ENCODE peak calls at places on chromosomes 12 and 14, in ten cellular contexts. J is fibroblast of mammary gland; P is WTC11; V is CD8-positive, alpha-beta T cell; L is IMR-90; G is psoas muscle; O is adrenal gland; Z is tibial artery; I is GM20000; X is lung. M is an unnamed sample.

GRCh38 chr14:60515696-60516284 is 6.8 kb downstream of the SIX6 start:
- DNase-seq in J (no peak), P (peak), V (no peak), L (no peak), G (peak), O (no peak), Z (no peak), I (no peak), X (no peak), M (no peak)

GRCh38 chr14:90331497-90332270 is at the start of gene NRDE2:
- DNase-seq in J (peak), P (peak), V (peak), L (peak), G (peak), O (peak), Z (peak), I (peak), X (peak), M (peak)

GRCh38 chr14:38238881-38239280 is 17.0 kb downstream of the CLEC14A start:
- DNase-seq in J (peak), P (no peak), V (no peak), L (no peak), G (no peak), O (no peak), Z (no peak), I (no peak), X (no peak), M (no peak)

GRCh38 chr14:22882529-22883190 is 362 bp upstream of the REM2 start:
- DNase-seq in J (peak), P (peak), V (peak), L (peak), G (no peak), O (no peak), Z (no peak), I (peak), X (peak), M (peak)

GRCh38 chr12:101995684-101996083 is 66.1 kb downstream of the WASHC3 start:
- DNase-seq in J (no peak), P (no peak), V (no peak), L (no peak), G (no peak), O (no peak), Z (no peak), I (no peak), X (no peak), M (no peak)

GRCh38 chr14:22536853-22537338 is 52.1 kb downstream of the DAD1 start:
- DNase-seq in J (peak), P (no peak), V (peak), L (peak), G (peak), O (peak), Z (peak), I (peak), X (peak), M (peak)

GRCh38 chr14:99137913-99138571 is 134.0 kb downstream of the BCL11B start:
- DNase-seq in J (no peak), P (no peak), V (no peak), L (no peak), G (no peak), O (no peak), Z (peak), I (no peak), X (no peak), M (no peak)

GRCh38 chr12:54251667-54252284 is 28.1 kb downstream of the CBX5 start:
- DNase-seq in J (peak), P (no peak), V (no peak), L (peak), G (no peak), O (no peak), Z (no peak), I (peak), X (no peak), M (peak)

GRCh38 chr12:12719496-12719895 is 2.3 kb downstream of the CDKN1B start:
- DNase-seq in J (peak), P (no peak), V (no peak), L (no peak), G (no peak), O (no peak), Z (no peak), I (peak), X (no peak), M (no peak)

GRCh38 chr12:75323663-75324062 is 6.5 kb downstream of the CAPS2 start:
- DNase-seq in J (peak), P (no peak), V (no peak), L (no peak), G (no peak), O (no peak), Z (no peak), I (no peak), X (no peak), M (no peak)

GRCh38 chr14:35558680-35559079 is 24.7 kb downstream of the INSM2 start:
- DNase-seq in J (no peak), P (no peak), V (no peak), L (no peak), G (no peak), O (no peak), Z (no peak), I (no peak), X (no peak), M (no peak)

GRCh38 chr14:33404054-33404453 is 465.4 kb downstream of the NPAS3 start:
- DNase-seq in J (peak), P (no peak), V (no peak), L (peak), G (no peak), O (no peak), Z (no peak), I (no peak), X (no peak), M (peak)

GRCh38 chr14:61607570-61608244 is 87.6 kb upstream of the HIF1A start:
- DNase-seq in J (no peak), P (no peak), V (peak), L (no peak), G (no peak), O (no peak), Z (no peak), I (no peak), X (no peak), M (no peak)

GRCh38 chr14:100015251-100015655 is 50.0 kb upstream of the EVL start:
- DNase-seq in J (no peak), P (no peak), V (no peak), L (peak), G (no peak), O (no peak), Z (no peak), I (peak), X (no peak), M (no peak)

GRCh38 chr12:109098142-109098652 is 800 bp downstream of the UNG start:
- DNase-seq in J (peak), P (no peak), V (peak), L (peak), G (peak), O (peak), Z (peak), I (no peak), X (peak), M (peak)

GRCh38 chr14:67269338-67270060 is 28.3 kb downstream of the PALS1 start:
- DNase-seq in J (peak), P (no peak), V (no peak), L (peak), G (no peak), O (no peak), Z (no peak), I (no peak), X (no peak), M (no peak)

GRCh38 chr14:78356406-78356805 is 186.2 kb downstream of the NRXN3 start:
- DNase-seq in J (no peak), P (peak), V (no peak), L (no peak), G (no peak), O (no peak), Z (no peak), I (no peak), X (no peak), M (no peak)

GRCh38 chr12:44003721-44004120 is 167.8 kb downstream of the TMEM117 start:
- DNase-seq in J (no peak), P (no peak), V (no peak), L (no peak), G (no peak), O (no peak), Z (no peak), I (no peak), X (no peak), M (no peak)

GRCh38 chr12:7989827-7990491 is 42.6 kb upstream of the FOXJ2 start:
- DNase-seq in J (no peak), P (no peak), V (peak), L (peak), G (peak), O (peak), Z (peak), I (peak), X (peak), M (no peak)

GRCh38 chr12:46724020-46724419 is 101.8 kb downstream of the SLC38A4 start:
- DNase-seq in J (no peak), P (no peak), V (no peak), L (no peak), G (no peak), O (no peak), Z (no peak), I (no peak), X (no peak), M (no peak)

DNA sequence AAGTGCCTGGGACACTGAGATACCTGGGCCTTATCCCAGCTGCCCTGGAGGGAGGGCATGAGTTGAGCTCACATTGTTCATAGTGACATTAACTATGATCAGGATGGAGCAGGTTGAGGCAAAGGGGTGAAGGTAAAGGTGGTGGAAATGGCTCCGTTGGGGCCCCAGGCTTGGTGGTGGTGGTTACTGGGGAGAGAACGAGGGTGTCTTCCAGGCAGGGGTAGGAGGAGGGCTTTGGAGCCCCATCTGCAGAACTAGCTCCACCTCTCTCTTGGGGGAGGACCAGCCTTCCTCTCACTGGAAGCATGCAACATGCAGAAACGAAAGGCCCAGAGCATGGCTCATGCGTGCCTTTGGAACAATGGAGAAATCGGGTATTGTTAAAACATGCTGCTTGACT is 217.0 kb downstream of the SLC41A2 start:
- DNase-seq in J (no peak), P (no peak), V (no peak), L (no peak), G (no peak), O (no peak), Z (no peak), I (no peak), X (no peak), M (no peak)
- TF ChIP-seq CTCF in J (no peak), P (no peak), V (no peak), L (no peak), G (no peak), O (no peak), Z (no peak), I (no peak), X (no peak), M (no peak)

GRCh38 chr12:100214518-100214917 is 13.9 kb downstream of the ACTR6 start:
- DNase-seq in J (no peak), P (no peak), V (no peak), L (no peak), G (no peak), O (no peak), Z (no peak), I (no peak), X (no peak), M (no peak)

GRCh38 chr12:100207311-100207710 is 6.7 kb downstream of the ACTR6 start:
- DNase-seq in J (no peak), P (no peak), V (no peak), L (no peak), G (no peak), O (no peak), Z (no peak), I (no peak), X (no peak), M (no peak)

GRCh38 chr12:100211698-100212097 is 11.1 kb downstream of the ACTR6 start:
- DNase-seq in J (no peak), P (no peak), V (no peak), L (no peak), G (no peak), O (no peak), Z (no peak), I (no peak), X (no peak), M (no peak)

GRCh38 chr12:100213016-100213891 is 12.6 kb downstream of the ACTR6 start:
- DNase-seq in J (no peak), P (no peak), V (no peak), L (no peak), G (no peak), O (no peak), Z (no peak), I (no peak), X (no peak), M (no peak)

DNA sequence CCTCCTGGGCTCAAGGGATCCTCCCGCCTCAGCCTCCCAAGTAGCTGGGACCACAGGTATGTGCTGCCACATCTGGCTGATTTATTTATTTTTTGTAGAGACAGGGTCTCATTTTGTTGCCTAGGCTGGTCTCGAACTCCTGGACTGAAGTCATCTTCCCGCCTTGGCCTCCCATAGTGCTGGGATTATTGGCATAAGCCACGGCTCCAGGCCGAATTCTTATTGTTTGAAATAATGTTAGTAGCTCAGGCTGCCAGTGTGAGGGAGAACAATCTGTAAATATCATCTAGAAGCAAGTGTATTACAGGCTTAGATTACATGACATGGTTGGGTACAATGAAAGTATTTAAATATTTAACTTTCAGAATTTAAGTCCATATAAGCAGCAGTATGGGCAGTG is 8.2 kb downstream of the ACTR6 start:
- DNase-seq in J (no peak), P (no peak), V (no peak), L (no peak), G (no peak), O (no peak), Z (no peak), I (no peak), X (peak), M (no peak)
- TF ChIP-seq CTCF in J (no peak), P (no peak), V (no peak), L (no peak), G (no peak), O (no peak), Z (no peak), I (no peak), X (no peak), M (no peak)

GRCh38 chr12:131927110-131928079 is 1.7 kb upstream of the PUS1 start:
- DNase-seq in J (no peak), P (no peak), V (peak), L (no peak), G (peak), O (no peak), Z (no peak), I (no peak), X (no peak), M (no peak)
- TF ChIP-seq CTCF in J (no peak), P (no peak), V (no peak), L (no peak), G (no peak), O (no peak), Z (no peak), I (no peak), X (no peak), M (no peak)

GRCh38 chr12:114858388-114859146 is 174.6 kb upstream of the TBX3 start:
- DNase-seq in J (no peak), P (peak), V (no peak), L (no peak), G (no peak), O (peak), Z (no peak), I (no peak), X (no peak), M (peak)
- TF ChIP-seq CTCF in J (peak), P (peak), V (no peak), L (no peak), G (no peak), O (peak), Z (no peak), I (no peak), X (no peak), M (no peak)